ENCODE peak calls at places on chromosomes 3 and 15, in five cellular contexts. K is fibroblast of gingiva, A is right cardiac atrium, H is NCI-H1417, G is SK-N-DZ. E is an unnamed sample.

GRCh38 chr3:66957357-66957756 is 40.8 kb upstream of the KBTBD8 start:
- DNase-seq in K (no peak), A (no peak), H (no peak), G (no peak), E (no peak)

GRCh38 chr3:114363554-114364202 is 69.8 kb downstream of the TIGIT start:
- DNase-seq in K (peak), A (no peak), H (no peak), G (no peak), E (no peak)

GRCh38 chr15:61389334-61390028 is 160.4 kb upstream of the RORA start:
- DNase-seq in K (no peak), A (no peak), H (no peak), G (no peak), E (no peak)

GRCh38 chr15:73957276-73957675 is 31.0 kb downstream of the LOXL1 start:
- DNase-seq in K (no peak), A (no peak), H (no peak), G (no peak), E (no peak)

GRCh38 chr3:47239929-47240328 is 42.7 kb downstream of the KIF9 start:
- DNase-seq in K (no peak), A (no peak), H (no peak), G (no peak), E (no peak)

GRCh38 chr3:148758303-148758884 is 60.7 kb downstream of the AGTR1 start:
- DNase-seq in K (peak), A (no peak), H (peak), G (no peak), E (no peak)

GRCh38 chr3:122991236-122991985 is 36.2 kb downstream of the SEMA5B start:
- DNase-seq in K (no peak), A (no peak), H (no peak), G (no peak), E (no peak)

GRCh38 chr3:120637836-120638559 is 41.9 kb downstream of the NDUFB4 start:
- DNase-seq in K (no peak), A (no peak), H (peak), G (no peak), E (no peak)

GRCh38 chr3:33315826-33316225 is 38.6 kb downstream of the FBXL2 start:
- DNase-seq in K (peak), A (no peak), H (no peak), G (no peak), E (no peak)

GRCh38 chr3:127549826-127550487 is 40.6 kb downstream of the TPRA1 start:
- DNase-seq in K (no peak), A (no peak), H (no peak), G (no peak), E (no peak)

GRCh38 chr3:143287403-143287802 is 167.8 kb downstream of the CHST2 start:
- DNase-seq in K (no peak), A (no peak), H (no peak), G (no peak), E (no peak)

GRCh38 chr15:66498501-66499386 is 1.2 kb upstream of the SNAPC5 start:
- DNase-seq in K (peak), A (no peak), H (peak), G (no peak), E (no peak)

GRCh38 chr3:186620213-186621092 is 7.6 kb downstream of the AHSG start:
- DNase-seq in K (no peak), A (no peak), H (no peak), G (no peak), E (no peak)

GRCh38 chr15:47576921-47577474 is 140.3 kb upstream of the SEMA6D start:
- DNase-seq in K (peak), A (no peak), H (no peak), G (no peak), E (no peak)

GRCh38 chr15:74793135-74794028 is 11.5 kb downstream of the CSK start:
- DNase-seq in K (no peak), A (peak), H (no peak), G (no peak), E (no peak)

GRCh38 chr3:69079269-69080159 is 651 bp downstream of the UBA3 start:
- DNase-seq in K (no peak), A (peak), H (peak), G (peak), E (peak)

GRCh38 chr3:193589616-193590015 is 3.4 kb upstream of the OPA1 start:
- DNase-seq in K (no peak), A (no peak), H (no peak), G (no peak), E (no peak)

GRCh38 chr3:61582287-61582686 is 20.9 kb downstream of the PTPRG start:
- DNase-seq in K (no peak), A (no peak), H (no peak), G (no peak), E (no peak)

GRCh38 chr3:125194849-125195601 is 17.5 kb downstream of the SLC12A8 start:
- DNase-seq in K (peak), A (no peak), H (no peak), G (no peak), E (no peak)

GRCh38 chr3:101677436-101678286 is 729 bp upstream of the ZBTB11 start:
- DNase-seq in K (no peak), A (peak), H (no peak), G (no peak), E (peak)

GRCh38 chr3:71416868-71417267 is 166.7 kb downstream of the FOXP1 start:
- DNase-seq in K (no peak), A (no peak), H (no peak), G (no peak), E (no peak)

GRCh38 chr15:69038508-69038907 is 24.0 kb downstream of the NOX5 start:
- DNase-seq in K (no peak), A (no peak), H (no peak), G (no peak), E (no peak)

GRCh38 chr3:16377196-16377595 is 112.2 kb downstream of the OXNAD1 start:
- DNase-seq in K (no peak), A (no peak), H (peak), G (no peak), E (peak)

GRCh38 chr3:42906085-42906904 is at the start of gene ZNF662:
- DNase-seq in K (peak), A (peak), H (peak), G (no peak), E (no peak)

GRCh38 chr15:50182233-50183013 is 427 bp downstream of the SLC27A2 start:
- DNase-seq in K (peak), A (peak), H (peak), G (no peak), E (peak)

GRCh38 chr15:99616773-99617342 is 51.1 kb downstream of the MEF2A start:
- DNase-seq in K (no peak), A (no peak), H (no peak), G (no peak), E (no peak)

GRCh38 chr3:148882288-148882687 is 17.2 kb downstream of the CPA3 start:
- DNase-seq in K (peak), A (no peak), H (peak), G (no peak), E (no peak)

GRCh38 chr3:189410522-189410921 is 220.7 kb upstream of the TP63 start:
- DNase-seq in K (no peak), A (no peak), H (no peak), G (no peak), E (no peak)

GRCh38 chr3:13189639-13190375 is 116.6 kb upstream of the IQSEC1 start:
- DNase-seq in K (no peak), A (no peak), H (no peak), G (no peak), E (no peak)

GRCh38 chr3:15204005-15204404 is 2.0 kb upstream of the CAPN7 start:
- DNase-seq in K (no peak), A (no peak), H (no peak), G (peak), E (no peak)

E was measured in GM06990.